ENCODE peak calls at places on chromosomes 5 and 9, in four cellular contexts. R, M, H and D are unnamed samples.

GRCh38 chr5:116068028-116068632 is 16.7 kb upstream of the COMMD10 start:
- DNase-seq in H (peak; percentile 53), R (peak; percentile 63), M (peak; percentile 67), D (peak; percentile 40)

GRCh38 chr5:154697335-154697734 is 57.8 kb upstream of the LARP1 start:
- DNase-seq in H (peak; percentile 28), R (no peak), M (no peak), D (no peak)

GRCh38 chr5:179890751-179891682 is 16.7 kb downstream of the TBC1D9B start:
- DNase-seq in H (no peak), M (no peak), R (no peak), D (no peak)

GRCh38 chr9:20549053-20549452 is 73.2 kb downstream of the MLLT3 start:
- DNase-seq in H (no peak), R (no peak), M (no peak), D (no peak)

GRCh38 chr9:7186175-7186574 is 428.4 kb downstream of the KDM4C start:
- DNase-seq in H (peak; percentile 29), R (peak; percentile 13), M (peak; percentile 43), D (no peak)

GRCh38 chr5:50786073-50786472 is 119.6 kb downstream of the PARP8 start:
- DNase-seq in H (no peak), R (no peak), M (peak; percentile 41), D (no peak)

GRCh38 chr5:169265888-169266287 is 35.1 kb downstream of the SLIT3 start:
- DNase-seq in R (no peak), M (peak; percentile 20), H (no peak), D (no peak)

GRCh38 chr9:117084221-117084620 is 330.6 kb downstream of the ASTN2 start:
- DNase-seq in R (no peak), H (no peak), M (no peak), D (no peak)

GRCh38 chr5:161414896-161415295 is 131.6 kb downstream of the GABRB2 start:
- DNase-seq in R (no peak), H (no peak), M (no peak), D (no peak)

GRCh38 chr5:142474426-142474825 is 149.6 kb upstream of the SPRY4 start:
- DNase-seq in M (no peak), H (peak; percentile 40), R (no peak), D (no peak)

GRCh38 chr5:33936004-33936380 is 194 bp upstream of the RXFP3 start:
- DNase-seq in H (peak; percentile 46), R (peak; percentile 64), M (peak; percentile 47), D (peak; percentile 79)

GRCh38 chr5:176648467-176649194 is 1.3 kb downstream of the TSPAN17 start:
- DNase-seq in H (no peak), R (peak; percentile 65), M (no peak), D (no peak)

GRCh38 chr5:160030631-160031377 is 21.9 kb downstream of the TTC1 start:
- DNase-seq in H (no peak), M (no peak), R (no peak), D (no peak)

GRCh38 chr5:663436-664342 is 29.5 kb downstream of the TPPP start:
- DNase-seq in R (no peak), M (no peak), H (no peak), D (no peak)

GRCh38 chr9:17528859-17529258 is 50.0 kb upstream of the SH3GL2 start:
- DNase-seq in M (peak; percentile 23), H (no peak), R (no peak), D (no peak)

GRCh38 chr5:109927639-109928038 is 237.9 kb downstream of the MAN2A1 start:
- DNase-seq in R (no peak), H (no peak), M (no peak), D (no peak)

GRCh38 chr5:127290019-127290945 is at the start of gene MEGF10:
- DNase-seq in R (peak; percentile 44), M (peak; percentile 44), H (peak; percentile 45), D (peak; percentile 70)

GRCh38 chr9:134704499-134704898 is 62.9 kb downstream of the COL5A1 start:
- DNase-seq in M (no peak), R (no peak), H (no peak), D (no peak)

GRCh38 chr5:168219515-168220410 is 71.7 kb upstream of the WWC1 start:
- DNase-seq in H (peak; percentile 69), R (peak; percentile 49), M (peak; percentile 81), D (peak; percentile 75)

GRCh38 chr5:143224672-143225071 is 178.8 kb downstream of the NR3C1 start:
- DNase-seq in H (no peak), M (no peak), R (no peak), D (no peak)

GRCh38 chr5:14463629-14464028 is 118.0 kb upstream of the OTULINL start:
- DNase-seq in R (no peak), H (no peak), M (peak; percentile 89), D (no peak)

GRCh38 chr9:70392189-70392588 is 22.3 kb downstream of the KLF9 start:
- DNase-seq in R (peak; percentile 26), M (no peak), H (no peak), D (no peak)

GRCh38 chr5:58106754-58107410 is 353.0 kb downstream of the PLK2 start:
- DNase-seq in R (no peak), M (no peak), H (no peak), D (no peak)

GRCh38 chr5:55234171-55234700 is 828 bp upstream of the CCNO start:
- DNase-seq in M (peak; percentile 31), R (no peak), H (peak; percentile 6), D (no peak)

GRCh38 chr9:79127661-79128060 is 444.1 kb upstream of the TLE4 start:
- DNase-seq in M (no peak), H (no peak), R (no peak), D (no peak)

GRCh38 chr9:104802110-104802509 is 38.2 kb downstream of the NIPSNAP3B start:
- DNase-seq in R (no peak), H (peak; percentile 12), M (no peak), D (no peak)

GRCh38 chr5:148864113-148864841 is 37.9 kb downstream of the ADRB2 start:
- DNase-seq in H (no peak), R (no peak), M (no peak), D (no peak)

GRCh38 chr9:76810377-76810957 is 46.2 kb downstream of the PCA3 start:
- DNase-seq in H (peak; percentile 52), M (peak; percentile 78), R (peak; percentile 58), D (peak; percentile 30)

GRCh38 chr5:140221697-140222223 is 46.8 kb downstream of the CYSTM1 start:
- DNase-seq in M (peak; percentile 92), R (no peak), H (peak; percentile 73), D (no peak)

GRCh38 chr9:36251428-36251827 is 6.8 kb downstream of the GNE start:
- DNase-seq in H (no peak), R (no peak), M (no peak), D (no peak)

GRCh38 chr9:129485140-129485758 is 135.7 kb downstream of the C9orf50 start:
- DNase-seq in M (no peak), H (no peak), R (no peak), D (no peak)

GRCh38 chr9:114478459-114478858 is 26.8 kb downstream of the WHRN start:
- DNase-seq in H (no peak), M (no peak), R (no peak), D (no peak)

GRCh38 chr5:66757834-66758396 is 161.7 kb downstream of the MAST4 start:
- DNase-seq in M (no peak), R (no peak), H (no peak), D (no peak)

DNA sequence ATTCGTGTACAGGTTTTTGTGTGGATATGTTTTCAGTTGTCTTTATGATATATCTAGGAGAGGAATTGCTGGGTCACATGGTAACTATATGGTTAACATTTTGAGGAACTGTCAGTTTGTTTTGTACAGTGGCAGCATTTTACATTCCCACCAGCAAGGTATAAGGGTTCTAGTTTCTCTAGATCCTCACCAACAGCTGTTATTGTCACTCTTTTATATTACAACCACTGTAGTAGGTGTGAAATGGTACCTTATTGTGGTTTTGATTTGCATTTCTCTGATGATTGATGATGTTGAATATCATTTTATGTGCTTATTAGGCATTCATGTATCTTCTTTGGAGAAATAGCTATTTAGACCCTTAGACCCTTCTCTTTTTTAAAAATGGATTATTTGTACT is 82.9 kb downstream of the CCDC171 start:
- DNase-seq in H (no peak), M (no peak), R (no peak), D (no peak)
- TF ChIP-seq CTCF in H (no peak), M (no peak), R (no peak), D (no peak)

GRCh38 chr9:127537014-127537413 is 75.1 kb upstream of the STXBP1 start:
- DNase-seq in R (no peak), H (peak; percentile 55), M (peak; percentile 82), D (no peak)

GRCh38 chr9:127536499-127536898 is 75.6 kb upstream of the STXBP1 start:
- DNase-seq in H (no peak), R (no peak), M (peak; percentile 37), D (no peak)

GRCh38 chr9:127539259-127539981 is 72.7 kb upstream of the STXBP1 start:
- DNase-seq in H (no peak), M (peak; percentile 63), R (no peak), D (no peak)

GRCh38 chr9:127538849-127539258 is 73.2 kb upstream of the STXBP1 start:
- DNase-seq in M (peak; percentile 79), H (no peak), R (no peak), D (no peak)

DNA sequence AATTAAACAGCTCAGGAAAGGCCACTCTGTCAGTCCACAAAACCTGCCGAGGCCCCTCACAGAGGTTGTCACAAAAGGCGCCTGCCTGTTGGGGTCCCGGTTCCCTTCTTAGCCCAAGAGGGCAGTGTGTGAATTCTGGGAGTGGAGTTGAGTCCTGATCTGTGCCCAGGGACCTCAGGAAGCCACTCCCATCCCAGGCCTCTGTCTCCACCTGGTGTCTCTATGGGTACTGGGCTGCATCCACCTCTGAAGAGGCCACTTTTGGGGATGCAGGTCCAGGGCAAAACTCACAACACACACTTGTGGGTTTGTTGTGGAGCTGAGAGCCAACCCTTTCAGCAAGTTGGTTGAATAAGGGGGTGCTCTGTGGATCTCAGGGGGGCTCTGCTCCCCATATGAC is 74.3 kb upstream of the STXBP1 start:
- DNase-seq in R (no peak), H (no peak), M (no peak), D (peak; percentile 49)
- TF ChIP-seq CTCF in R (no peak), H (peak; percentile 56), M (peak; percentile 26), D (no peak)

GRCh38 chr5:147393866-147394265 is 116.0 kb downstream of the DPYSL3 start:
- DNase-seq in M (no peak), H (no peak), R (no peak), D (no peak)
- TF ChIP-seq CTCF in M (peak; percentile 32), H (peak; percentile 53), R (no peak), D (no peak)

GRCh38 chr5:131509811-131510210 is 125.2 kb downstream of the RAPGEF6 start:
- DNase-seq in H (no peak), M (no peak), R (no peak), D (no peak)
- TF ChIP-seq CTCF in H (no peak), M (no peak), R (no peak), D (no peak)

DNA sequence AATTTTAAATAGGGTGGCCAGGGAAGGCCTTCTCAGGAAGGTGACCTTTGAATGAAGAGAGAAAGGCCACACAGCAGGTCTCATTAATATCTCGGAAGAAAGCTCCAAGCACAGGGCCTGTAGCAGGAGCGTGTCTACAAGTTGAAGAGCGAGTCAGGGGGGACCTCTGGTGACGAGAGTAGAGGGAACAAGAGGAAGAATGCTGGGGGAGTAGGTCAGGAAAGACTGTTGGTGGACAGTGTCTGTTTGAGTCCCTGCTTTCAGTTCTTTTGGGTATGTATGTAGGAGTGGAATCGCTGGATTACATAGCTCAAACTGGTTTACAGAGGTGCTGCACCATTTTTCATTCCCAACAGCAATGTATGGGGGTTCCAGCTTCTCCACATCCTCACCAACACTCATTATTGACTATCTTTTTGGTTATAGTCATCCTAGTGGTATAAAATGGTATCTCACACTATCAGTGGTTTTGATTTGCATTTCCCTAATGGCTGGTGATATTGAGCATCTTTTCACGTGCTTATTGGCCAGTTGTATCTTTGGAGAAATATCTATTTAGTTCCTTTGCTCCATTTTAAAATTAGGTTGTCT is 55.8 kb downstream of the NUP214 start:
- DNase-seq in R (no peak), H (no peak), M (no peak), D (no peak)
- TF ChIP-seq CTCF in R (peak; percentile 57), H (peak; percentile 21), M (peak; percentile 23), D (no peak)